ENCODE peak calls at places on chromosome 21, in four cellular contexts. S is aorta, M is ascending aorta, Z is right cardiac atrium. N is an unnamed sample.
A peak's percentile ranks its signal among the peaks of the same experiment; 100 is the strongest.

GRCh38 chr21:25421327-25422028 is 185.8 kb downstream of the MRPL39 start:
- DNase-seq in S (no peak), M (no peak), Z (no peak), N (no peak)

GRCh38 chr21:28627691-28628090 is 365.0 kb downstream of the LTN1 start:
- DNase-seq in S (no peak), M (no peak), Z (no peak), N (no peak)

GRCh38 chr21:40194181-40194580 is 326.9 kb downstream of the PCP4 start:
- DNase-seq in S (no peak), M (no peak), Z (no peak), N (no peak)

GRCh38 chr21:42460391-42461184 is 35.4 kb downstream of the RSPH1 start:
- DNase-seq in S (no peak), M (no peak), Z (no peak), N (no peak)

GRCh38 chr21:18499761-18500376 is 96.3 kb upstream of the TMPRSS15 start:
- DNase-seq in S (no peak), M (no peak), Z (peak; percentile 31), N (no peak)

GRCh38 chr21:41635874-41636273 is 127.9 kb upstream of the TMPRSS2 start:
- DNase-seq in S (no peak), M (no peak), Z (no peak), N (no peak)

GRCh38 chr21:15064576-15065380 is at the start of gene NRIP1:
- DNase-seq in S (peak; percentile 96), M (peak; percentile 92), Z (peak; percentile 94), N (peak; percentile 92)

GRCh38 chr21:38770660-38771059 is 35.1 kb upstream of the ETS2 start:
- DNase-seq in S (no peak), M (peak; percentile 38), Z (no peak), N (no peak)

GRCh38 chr21:40466893-40467483 is 380.0 kb downstream of the DSCAM start:
- DNase-seq in S (no peak), M (no peak), Z (no peak), N (no peak)

GRCh38 chr21:42829954-42830353 is 49.4 kb downstream of the WDR4 start:
- DNase-seq in S (no peak), M (no peak), Z (no peak), N (peak; percentile 22)

GRCh38 chr21:18155508-18156193 is 89.0 kb upstream of the CHODL start:
- DNase-seq in S (no peak), M (no peak), Z (no peak), N (no peak)

GRCh38 chr21:15254111-15254510 is 189.3 kb upstream of the NRIP1 start:
- DNase-seq in S (no peak), M (no peak), Z (no peak), N (no peak)

GRCh38 chr21:20877976-20878375 is 120.2 kb upstream of the NCAM2 start:
- DNase-seq in S (no peak), M (no peak), Z (no peak), N (no peak)

DNA sequence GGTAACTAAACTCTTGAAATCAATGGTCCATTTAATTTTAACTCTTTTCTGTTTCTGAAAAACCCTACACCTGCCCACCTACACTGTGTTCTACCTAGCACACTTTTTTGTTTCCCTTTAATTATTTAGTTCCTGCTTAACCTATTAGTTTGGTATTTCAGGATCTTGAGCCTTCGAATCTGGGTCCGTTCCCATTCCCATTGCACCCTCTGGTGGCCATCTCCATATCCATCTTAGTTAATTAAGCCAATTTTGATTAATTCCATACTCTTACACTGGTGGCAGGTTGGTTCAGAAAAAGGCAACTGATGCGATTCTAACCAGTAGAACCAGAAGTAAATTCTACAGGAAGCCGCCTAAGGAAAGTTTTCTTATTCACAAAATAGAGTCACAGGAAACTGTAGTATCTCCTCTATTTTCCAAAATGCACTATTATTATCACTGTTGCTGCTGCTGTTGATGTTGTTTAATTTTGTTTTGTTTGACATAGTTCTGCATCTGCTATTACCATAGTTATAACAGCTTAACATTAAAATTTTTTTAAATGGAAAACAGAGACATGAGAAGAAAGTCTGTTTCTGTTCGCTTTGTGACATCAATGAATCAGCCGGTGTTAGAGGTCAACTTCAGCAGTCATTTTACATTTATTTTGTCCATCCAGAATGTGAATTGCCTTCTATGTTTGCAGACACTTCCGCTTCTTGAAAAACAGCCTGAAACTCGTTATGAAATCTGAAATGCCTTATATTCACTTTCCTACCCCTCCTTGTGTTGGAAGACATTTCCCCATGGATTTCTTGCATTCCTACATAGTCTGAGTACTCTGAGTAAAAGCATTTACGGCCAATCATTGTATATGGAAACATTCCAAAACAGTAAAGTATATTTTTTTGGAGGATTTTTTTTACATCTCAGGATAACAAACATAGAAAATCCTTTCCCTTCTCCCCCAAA is 115.5 kb upstream of the NCAM2 start:
- DNase-seq in S (no peak), M (no peak), Z (peak; percentile 12), N (no peak)
- H3K4me3 ChIP-seq in S (no peak overlapping the region), M (no peak overlapping the region), Z (no peak overlapping the region), N (no peak overlapping the region)

GRCh38 chr21:45293214-45293725 is 5.6 kb upstream of the POFUT2 start:
- DNase-seq in S (no peak), M (peak; percentile 80), Z (peak; percentile 48), N (peak; percentile 85)
- H3K27ac ChIP-seq in S (peak overlapping the region; percentile 77), M (peak overlapping the region; percentile 78), Z (peak overlapping the region; percentile 98), N (peak overlapping the region; percentile 98)

GRCh38 chr21:35044770-35045538 is 4.1 kb downstream of the RUNX1 start:
- DNase-seq in S (no peak), M (no peak), Z (no peak), N (no peak)
- H3K4me3 ChIP-seq in S (no peak overlapping the region), M (no peak overlapping the region), Z (no peak overlapping the region), N (no peak overlapping the region)

DNA sequence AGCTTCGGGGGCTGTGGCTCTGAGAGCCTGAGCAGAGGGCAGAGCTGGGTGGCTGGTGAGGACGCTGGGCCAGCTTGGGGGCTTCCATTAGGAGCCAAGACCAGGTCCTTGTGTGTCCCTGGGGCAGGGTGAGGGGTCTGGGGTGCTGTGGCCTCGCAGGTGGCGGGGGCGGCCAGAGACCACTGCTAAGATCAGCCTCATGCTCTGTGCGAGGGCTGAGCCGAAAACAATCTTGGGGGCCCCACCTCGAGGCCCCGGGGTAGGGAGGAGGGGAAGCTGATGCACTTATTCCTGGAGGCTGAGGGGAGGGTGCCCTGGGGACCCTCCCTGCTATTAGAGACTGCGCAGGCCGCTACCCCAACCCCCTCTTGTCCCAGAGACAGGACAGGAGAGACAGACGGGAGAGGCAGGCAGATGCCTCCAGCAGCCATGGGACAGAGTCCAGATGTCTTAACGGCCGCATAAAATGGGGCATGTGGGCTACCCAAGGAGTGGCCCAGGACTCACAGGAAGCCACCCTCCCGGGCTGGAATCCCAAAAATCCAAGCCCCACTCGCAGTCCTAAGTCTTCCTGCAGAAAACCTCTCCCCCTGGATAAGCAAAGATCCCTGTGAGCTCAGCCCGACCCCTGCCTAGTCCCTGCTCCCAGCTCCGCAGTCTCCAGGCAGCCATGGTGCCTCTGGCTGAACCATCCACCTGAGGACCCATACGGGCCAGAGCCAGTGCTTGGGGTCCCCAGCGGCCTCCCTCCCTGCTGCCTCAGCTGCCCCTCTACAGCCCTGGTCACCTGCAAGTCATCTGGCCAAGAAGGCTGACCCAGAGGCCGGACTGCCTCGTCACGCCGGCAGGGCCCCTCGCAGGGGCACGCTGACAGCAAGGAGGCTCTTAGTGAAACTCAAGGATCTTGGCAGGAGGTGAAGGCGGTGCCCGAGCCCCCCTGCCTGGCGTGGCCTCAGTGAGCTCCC is 43.6 kb upstream of the COL18A1 start:
- DNase-seq in S (no peak), M (no peak), Z (peak; percentile 15), N (no peak)
- H3K27ac ChIP-seq in S (no peak overlapping the region), M (peak overlapping the region; percentile 98), Z (no peak overlapping the region), N (no peak overlapping the region)

GRCh38 chr21:31201548-31201947 is 142.5 kb downstream of the TIAM1 start:
- DNase-seq in S (peak; percentile 65), M (peak; percentile 82), Z (peak; percentile 64), N (no peak)
- H3K4me3 ChIP-seq in S (no peak overlapping the region), M (no peak overlapping the region), Z (no peak overlapping the region), N (no peak overlapping the region)

DNA sequence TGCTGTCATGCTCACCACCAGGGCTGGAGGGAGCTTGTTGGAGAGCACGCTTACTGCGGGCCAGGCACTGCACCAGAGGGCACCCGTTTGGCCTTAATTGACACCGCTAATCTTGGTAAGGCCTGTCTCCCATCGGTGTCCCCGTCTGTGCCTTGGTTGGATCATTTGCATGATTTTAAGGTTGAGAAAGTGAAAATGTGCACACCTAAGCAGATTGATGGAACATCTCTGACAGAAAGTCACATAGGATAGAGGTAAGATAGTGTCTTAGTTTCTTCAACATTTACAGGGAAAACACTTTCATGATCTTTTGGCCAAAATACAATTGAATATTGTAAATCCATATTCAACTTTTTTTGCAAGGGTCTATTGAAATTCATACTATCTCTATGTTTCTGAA is 255.5 kb downstream of the KCNJ6 start:
- DNase-seq in S (no peak), M (no peak), Z (no peak), N (no peak)
- H3K27ac ChIP-seq in S (no peak overlapping the region), M (no peak overlapping the region), Z (no peak overlapping the region), N (no peak overlapping the region)

DNA sequence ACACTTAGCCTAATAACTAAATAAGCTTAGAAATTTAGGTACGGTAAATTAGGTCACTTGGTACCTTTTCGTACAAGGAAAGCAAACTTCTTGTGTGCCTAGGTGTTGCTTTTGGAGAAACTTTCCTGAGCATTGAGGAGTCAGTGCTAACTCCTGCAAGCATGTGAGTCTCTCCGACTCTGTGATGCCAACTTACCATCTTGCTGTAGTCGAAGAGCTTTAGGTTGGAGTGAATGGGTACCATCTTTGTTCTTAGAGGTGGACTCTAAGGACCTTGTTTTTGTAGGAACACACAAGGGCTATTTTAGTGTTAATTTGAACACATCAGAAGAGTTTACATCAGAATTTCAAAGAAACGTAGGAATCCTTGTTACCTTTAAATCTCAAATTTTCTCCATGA is 688.9 kb downstream of the USP25 start:
- DNase-seq in S (no peak), M (no peak), Z (no peak), N (no peak)
- H3K4me3 ChIP-seq in S (no peak overlapping the region), M (peak overlapping the region; percentile 47), Z (peak overlapping the region; percentile 99), N (peak overlapping the region; percentile 71)

GRCh38 chr21:33945652-33946270 is 30.2 kb upstream of the ATP5PO start:
- DNase-seq in S (no peak), M (no peak), Z (no peak), N (no peak)
- H3K27ac ChIP-seq in S (no peak overlapping the region), M (no peak overlapping the region), Z (no peak overlapping the region), N (no peak overlapping the region)

N was measured in coronary artery.